ENCODE peak calls at places on chromosomes 6 and 20, in seven cellular contexts. One of them, this sample, is unnamed.

GRCh38 chr6:57138026-57138425 is 34.1 kb upstream of the BAG2 start:
- DNase-seq in upper lobe of right lung: no peak
- DNase-seq in kidney tubule cell: no peak
- DNase-seq in HT-29: no peak
- DNase-seq in C1 segment of cervical spinal cord: no peak
- DNase-seq in Peyer's patch: no peak
- DNase-seq in bronchial epithelial cell: no peak
- DNase-seq in this sample: no peak

GRCh38 chr6:22392711-22393110 is 95.9 kb upstream of the PRL start:
- DNase-seq in bronchial epithelial cell: no peak
- DNase-seq in upper lobe of right lung: no peak
- DNase-seq in kidney tubule cell: no peak
- DNase-seq in C1 segment of cervical spinal cord: no peak
- DNase-seq in HT-29: no peak
- DNase-seq in Peyer's patch: no peak
- DNase-seq in this sample: no peak

GRCh38 chr6:43472515-43472914 is 4.9 kb upstream of the TJAP1 start:
- DNase-seq in HT-29: no peak
- DNase-seq in Peyer's patch: no peak
- DNase-seq in kidney tubule cell: no peak
- DNase-seq in C1 segment of cervical spinal cord: no peak
- DNase-seq in bronchial epithelial cell: no peak
- DNase-seq in upper lobe of right lung: no peak
- DNase-seq in this sample: no peak

GRCh38 chr6:97440590-97441176 is 157.7 kb upstream of the MMS22L start:
- DNase-seq in upper lobe of right lung: no peak
- DNase-seq in kidney tubule cell: peak
- DNase-seq in HT-29: peak
- DNase-seq in bronchial epithelial cell: peak
- DNase-seq in Peyer's patch: no peak
- DNase-seq in C1 segment of cervical spinal cord: no peak
- DNase-seq in this sample: no peak

GRCh38 chr6:118558811-118559217 is 10.7 kb downstream of the PLN start:
- DNase-seq in Peyer's patch: no peak
- DNase-seq in upper lobe of right lung: no peak
- DNase-seq in HT-29: no peak
- DNase-seq in kidney tubule cell: no peak
- DNase-seq in bronchial epithelial cell: no peak
- DNase-seq in C1 segment of cervical spinal cord: no peak
- DNase-seq in this sample: no peak

GRCh38 chr6:138959521-138959920 is 28.5 kb downstream of the REPS1 start:
- DNase-seq in bronchial epithelial cell: peak
- DNase-seq in kidney tubule cell: no peak
- DNase-seq in HT-29: no peak
- DNase-seq in upper lobe of right lung: no peak
- DNase-seq in Peyer's patch: no peak
- DNase-seq in C1 segment of cervical spinal cord: no peak
- DNase-seq in this sample: no peak

GRCh38 chr6:157987788-157988699 is 6.4 kb downstream of the SYNJ2 start:
- DNase-seq in upper lobe of right lung: no peak
- DNase-seq in Peyer's patch: no peak
- DNase-seq in kidney tubule cell: no peak
- DNase-seq in HT-29: no peak
- DNase-seq in C1 segment of cervical spinal cord: no peak
- DNase-seq in bronchial epithelial cell: no peak
- DNase-seq in this sample: no peak

GRCh38 chr6:89637960-89638319 is 607 bp downstream of the LYRM2 start:
- DNase-seq in kidney tubule cell: no peak
- DNase-seq in bronchial epithelial cell: no peak
- DNase-seq in C1 segment of cervical spinal cord: no peak
- DNase-seq in Peyer's patch: no peak
- DNase-seq in HT-29: no peak
- DNase-seq in upper lobe of right lung: peak
- DNase-seq in this sample: no peak

GRCh38 chr6:81909981-81910910 is 157.8 kb upstream of the TENT5A start:
- DNase-seq in C1 segment of cervical spinal cord: no peak
- DNase-seq in bronchial epithelial cell: no peak
- DNase-seq in Peyer's patch: no peak
- DNase-seq in kidney tubule cell: no peak
- DNase-seq in HT-29: no peak
- DNase-seq in upper lobe of right lung: no peak
- DNase-seq in this sample: no peak

GRCh38 chr6:11685411-11686093 is 93.1 kb downstream of the ADTRP start:
- DNase-seq in upper lobe of right lung: no peak
- DNase-seq in C1 segment of cervical spinal cord: no peak
- DNase-seq in Peyer's patch: no peak
- DNase-seq in bronchial epithelial cell: peak
- DNase-seq in kidney tubule cell: peak
- DNase-seq in HT-29: peak
- DNase-seq in this sample: no peak

GRCh38 chr6:90993771-90994170 is 406.9 kb upstream of the MAP3K7 start:
- DNase-seq in C1 segment of cervical spinal cord: no peak
- DNase-seq in kidney tubule cell: peak
- DNase-seq in bronchial epithelial cell: peak
- DNase-seq in HT-29: no peak
- DNase-seq in Peyer's patch: no peak
- DNase-seq in upper lobe of right lung: no peak
- DNase-seq in this sample: no peak

GRCh38 chr6:24126586-24127192 is 674 bp downstream of the NRSN1 start:
- DNase-seq in kidney tubule cell: peak
- DNase-seq in upper lobe of right lung: no peak
- DNase-seq in HT-29: peak
- DNase-seq in Peyer's patch: no peak
- DNase-seq in C1 segment of cervical spinal cord: no peak
- DNase-seq in bronchial epithelial cell: peak
- DNase-seq in this sample: no peak

GRCh38 chr6:80003841-80004198 is 629 bp upstream of the TTK start:
- DNase-seq in bronchial epithelial cell: no peak
- DNase-seq in HT-29: no peak
- DNase-seq in C1 segment of cervical spinal cord: no peak
- DNase-seq in kidney tubule cell: no peak
- DNase-seq in Peyer's patch: peak
- DNase-seq in upper lobe of right lung: peak
- DNase-seq in this sample: peak

GRCh38 chr6:160172704-160173103 is 51.1 kb downstream of the SLC22A1 start:
- DNase-seq in HT-29: no peak
- DNase-seq in Peyer's patch: no peak
- DNase-seq in bronchial epithelial cell: no peak
- DNase-seq in kidney tubule cell: no peak
- DNase-seq in C1 segment of cervical spinal cord: no peak
- DNase-seq in upper lobe of right lung: no peak
- DNase-seq in this sample: no peak

GRCh38 chr20:50202677-50203076 is 12.0 kb downstream of the CEBPB start:
- DNase-seq in kidney tubule cell: no peak
- DNase-seq in Peyer's patch: no peak
- DNase-seq in HT-29: no peak
- DNase-seq in C1 segment of cervical spinal cord: no peak
- DNase-seq in bronchial epithelial cell: no peak
- DNase-seq in upper lobe of right lung: no peak
- DNase-seq in this sample: no peak